ENCODE peak calls at places on chromosomes 16 and 17, in five cellular contexts. One of them, this sample, is unnamed.

GRCh38 chr17:20156196-20157077 is 147.3 kb downstream of the SPECC1 start:
- DNase-seq in mesendoderm: peak; percentile 92
- DNase-seq in mesenchymal stem cell: peak; percentile 60
- DNase-seq in IMR-90: peak; percentile 25
- DNase-seq in H9: no peak
- DNase-seq in this sample: peak; percentile 29

GRCh38 chr17:62781826-62782225 is 26.3 kb downstream of the MARCHF10 start:
- DNase-seq in IMR-90: peak; percentile 36
- DNase-seq in H9: peak; percentile 10
- DNase-seq in mesendoderm: no peak
- DNase-seq in mesenchymal stem cell: peak; percentile 38
- DNase-seq in this sample: no peak

GRCh38 chr17:80202197-80202596 is 17.9 kb downstream of the SGSH start:
- DNase-seq in H9: no peak
- DNase-seq in IMR-90: no peak
- DNase-seq in mesenchymal stem cell: no peak
- DNase-seq in mesendoderm: no peak
- DNase-seq in this sample: no peak

GRCh38 chr16:46857261-46857962 is 26.4 kb upstream of the C16orf87 start:
- DNase-seq in IMR-90: peak; percentile 82
- DNase-seq in mesenchymal stem cell: peak; percentile 76
- DNase-seq in mesendoderm: no peak
- DNase-seq in H9: no peak
- DNase-seq in this sample: no peak

GRCh38 chr16:29154100-29154499 is 169.2 kb downstream of the LAT start:
- DNase-seq in mesendoderm: no peak
- DNase-seq in IMR-90: no peak
- DNase-seq in mesenchymal stem cell: no peak
- DNase-seq in H9: no peak
- DNase-seq in this sample: no peak

GRCh38 chr16:80433617-80434016 is 107.2 kb upstream of the DYNLRB2 start:
- DNase-seq in mesenchymal stem cell: no peak
- DNase-seq in mesendoderm: no peak
- DNase-seq in IMR-90: no peak
- DNase-seq in H9: no peak
- DNase-seq in this sample: no peak

GRCh38 chr17:71631483-71631882 is 489.3 kb upstream of the SOX9 start:
- DNase-seq in IMR-90: peak; percentile 37
- DNase-seq in mesenchymal stem cell: peak; percentile 40
- DNase-seq in mesendoderm: no peak
- DNase-seq in H9: no peak
- DNase-seq in this sample: no peak

GRCh38 chr16:89037261-89038152 is 56.1 kb upstream of the ACSF3 start:
- DNase-seq in mesenchymal stem cell: peak; percentile 18
- DNase-seq in H9: peak; percentile 74
- DNase-seq in mesendoderm: peak; percentile 59
- DNase-seq in IMR-90: peak; percentile 20
- DNase-seq in this sample: peak; percentile 71

GRCh38 chr17:62792122-62792800 is 15.9 kb downstream of the MARCHF10 start:
- DNase-seq in mesendoderm: no peak
- DNase-seq in H9: no peak
- DNase-seq in mesenchymal stem cell: peak; percentile 98
- DNase-seq in IMR-90: peak; percentile 100
- DNase-seq in this sample: no peak

GRCh38 chr17:79537061-79537460 is 73.8 kb downstream of the RBFOX3 start:
- DNase-seq in IMR-90: no peak
- DNase-seq in H9: no peak
- DNase-seq in mesendoderm: no peak
- DNase-seq in mesenchymal stem cell: no peak
- DNase-seq in this sample: no peak

GRCh38 chr17:19386276-19386863 is 620 bp downstream of the MFAP4 start:
- DNase-seq in IMR-90: peak; percentile 92
- DNase-seq in H9: no peak
- DNase-seq in mesenchymal stem cell: peak; percentile 94
- DNase-seq in mesendoderm: peak; percentile 80
- DNase-seq in this sample: no peak

GRCh38 chr16:80299416-80299815 is 241.4 kb upstream of the DYNLRB2 start:
- DNase-seq in H9: no peak
- DNase-seq in IMR-90: no peak
- DNase-seq in mesenchymal stem cell: peak; percentile 2
- DNase-seq in mesendoderm: no peak
- DNase-seq in this sample: no peak

GRCh38 chr16:81873843-81874752 is 95.0 kb downstream of the PLCG2 start:
- DNase-seq in mesenchymal stem cell: peak; percentile 40
- DNase-seq in H9: peak; percentile 53
- DNase-seq in IMR-90: peak; percentile 24
- DNase-seq in mesendoderm: peak; percentile 63
- DNase-seq in this sample: peak; percentile 31

GRCh38 chr16:12276631-12277030 is 300.1 kb downstream of the SNX29 start:
- DNase-seq in mesenchymal stem cell: no peak
- DNase-seq in mesendoderm: no peak
- DNase-seq in IMR-90: no peak
- DNase-seq in H9: no peak
- DNase-seq in this sample: no peak

GRCh38 chr17:10777131-10777805 is 26.6 kb downstream of the TMEM238L start:
- DNase-seq in IMR-90: no peak
- DNase-seq in mesendoderm: no peak
- DNase-seq in mesenchymal stem cell: no peak
- DNase-seq in H9: no peak
- DNase-seq in this sample: no peak

GRCh38 chr16:25089346-25089745 is 22.2 kb upstream of the LCMT1 start:
- DNase-seq in H9: no peak
- DNase-seq in mesenchymal stem cell: no peak
- DNase-seq in mesendoderm: no peak
- DNase-seq in IMR-90: no peak
- DNase-seq in this sample: no peak

DNA sequence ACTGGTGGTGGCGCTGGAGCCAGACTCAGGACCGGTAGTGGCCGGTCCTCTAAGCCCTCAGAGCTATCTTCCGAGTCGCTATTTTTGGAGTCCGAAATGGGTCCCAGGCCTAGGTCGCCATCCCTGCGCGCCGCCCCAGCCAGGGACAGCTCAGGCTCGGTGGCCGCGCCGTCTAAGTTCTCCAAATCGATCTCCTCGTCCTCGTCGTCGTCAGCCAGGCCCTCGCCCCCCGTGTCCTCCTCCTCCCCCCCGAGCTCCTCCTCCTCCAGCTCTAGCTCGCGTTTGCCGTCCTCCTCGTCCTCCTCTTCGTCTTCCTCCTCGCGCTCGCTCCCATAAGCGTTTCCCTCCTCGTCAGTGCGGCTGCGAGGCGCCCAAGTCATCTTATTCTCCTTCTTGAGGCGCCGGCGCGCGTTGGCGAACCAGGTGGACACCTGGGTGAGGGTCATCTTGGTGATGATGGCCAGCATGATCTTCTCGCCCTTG is 1.6 kb downstream of the IRX3 start:
- DNase-seq in mesendoderm: peak; percentile 27
- DNase-seq in H9: peak; percentile 43
- DNase-seq in IMR-90: no peak
- DNase-seq in mesenchymal stem cell: no peak
- DNase-seq in this sample: no peak
- H3K4me2 ChIP-seq in mesendoderm: peak overlapping the region; percentile 1
- H3K4me2 ChIP-seq in H9: peak overlapping the region; percentile 39
- H3K4me2 ChIP-seq in IMR-90: no peak overlapping the region
- H3K4me2 ChIP-seq in mesenchymal stem cell: peak overlapping the region; percentile 74
- H3K4me2 ChIP-seq in this sample: peak overlapping the region; percentile 100

DNA sequence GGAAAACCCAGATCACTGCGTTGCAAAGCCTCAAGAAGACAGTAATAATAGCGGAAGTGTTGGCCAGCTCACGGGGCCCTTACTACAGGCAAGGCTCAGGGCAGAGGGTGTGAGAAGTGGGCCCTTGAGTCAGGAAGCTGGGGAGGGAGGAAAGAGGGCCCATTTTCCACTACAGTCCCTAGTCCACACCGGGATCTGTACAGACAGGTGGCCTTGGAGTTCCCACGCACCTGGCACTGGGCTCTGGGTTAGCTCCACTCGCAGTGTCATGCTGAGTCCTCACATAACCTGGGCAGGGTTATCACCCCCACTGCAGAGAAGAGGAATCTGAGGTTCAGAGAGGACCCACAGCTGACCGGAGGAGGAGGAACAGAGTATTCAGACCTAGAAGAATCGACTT is 16.8 kb upstream of the MTSS2 start:
- DNase-seq in IMR-90: no peak
- DNase-seq in mesendoderm: no peak
- DNase-seq in H9: no peak
- DNase-seq in mesenchymal stem cell: no peak
- DNase-seq in this sample: no peak
- H3K27ac ChIP-seq in IMR-90: peak overlapping the region; percentile 80
- H3K27ac ChIP-seq in mesendoderm: no peak overlapping the region
- H3K27ac ChIP-seq in H9: no peak overlapping the region
- H3K27ac ChIP-seq in mesenchymal stem cell: peak overlapping the region; percentile 74
- H3K27ac ChIP-seq in this sample: no peak overlapping the region

DNA sequence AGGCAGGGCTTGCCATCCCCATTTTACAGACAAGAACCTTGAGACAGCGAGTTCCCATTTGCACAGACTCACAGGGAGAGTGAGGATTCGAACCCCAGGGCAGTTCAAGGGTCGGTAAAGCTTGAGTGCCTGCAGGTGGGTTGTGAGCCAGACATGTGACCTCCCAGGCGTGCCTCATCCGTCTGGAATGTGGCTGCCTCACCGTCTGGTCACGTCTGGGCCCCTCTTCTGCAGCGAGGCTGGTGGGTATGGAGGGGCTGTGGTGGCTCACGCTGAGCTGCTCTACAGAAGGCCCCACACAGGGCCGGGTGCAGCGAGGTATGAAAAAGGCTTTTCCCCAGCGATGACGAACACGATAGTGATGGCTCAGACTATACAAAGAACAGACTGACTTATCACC is 35.8 kb upstream of the LHX1 start:
- DNase-seq in H9: peak; percentile 83
- DNase-seq in mesenchymal stem cell: peak; percentile 48
- DNase-seq in IMR-90: peak; percentile 33
- DNase-seq in mesendoderm: peak; percentile 93
- DNase-seq in this sample: no peak
- H2BK15ac ChIP-seq in H9: no peak overlapping the region
- H2BK15ac ChIP-seq in mesenchymal stem cell: no peak overlapping the region
- H2BK15ac ChIP-seq in IMR-90: no peak overlapping the region
- H2BK15ac ChIP-seq in mesendoderm: no peak overlapping the region
- H2BK15ac ChIP-seq in this sample: peak overlapping the region; percentile 22

GRCh38 chr16:55046146-55046460 is 115.4 kb downstream of the IRX5 start:
- DNase-seq in IMR-90: no peak
- DNase-seq in H9: no peak
- DNase-seq in mesendoderm: no peak
- DNase-seq in mesenchymal stem cell: no peak
- DNase-seq in this sample: no peak
- H3K4me2 ChIP-seq in IMR-90: no peak overlapping the region
- H3K4me2 ChIP-seq in H9: no peak overlapping the region
- H3K4me2 ChIP-seq in mesendoderm: no peak overlapping the region
- H3K4me2 ChIP-seq in mesenchymal stem cell: no peak overlapping the region
- H3K4me2 ChIP-seq in this sample: no peak overlapping the region

GRCh38 chr16:48538746-48539484 is 71.1 kb downstream of the N4BP1 start:
- DNase-seq in mesenchymal stem cell: no peak
- DNase-seq in mesendoderm: peak; percentile 31
- DNase-seq in H9: no peak
- DNase-seq in IMR-90: no peak
- DNase-seq in this sample: no peak

GRCh38 chr16:48535831-48536599 is 74.0 kb downstream of the N4BP1 start:
- DNase-seq in mesendoderm: no peak
- DNase-seq in IMR-90: peak; percentile 31
- DNase-seq in H9: no peak
- DNase-seq in mesenchymal stem cell: peak; percentile 73
- DNase-seq in this sample: peak; percentile 5

GRCh38 chr16:48537909-48538745 is 71.9 kb downstream of the N4BP1 start:
- DNase-seq in mesenchymal stem cell: no peak
- DNase-seq in H9: no peak
- DNase-seq in mesendoderm: no peak
- DNase-seq in IMR-90: no peak
- DNase-seq in this sample: no peak

GRCh38 chr16:48536600-48537200 is 73.3 kb downstream of the N4BP1 start:
- DNase-seq in H9: no peak
- DNase-seq in mesenchymal stem cell: no peak
- DNase-seq in IMR-90: no peak
- DNase-seq in mesendoderm: no peak
- DNase-seq in this sample: no peak

DNA sequence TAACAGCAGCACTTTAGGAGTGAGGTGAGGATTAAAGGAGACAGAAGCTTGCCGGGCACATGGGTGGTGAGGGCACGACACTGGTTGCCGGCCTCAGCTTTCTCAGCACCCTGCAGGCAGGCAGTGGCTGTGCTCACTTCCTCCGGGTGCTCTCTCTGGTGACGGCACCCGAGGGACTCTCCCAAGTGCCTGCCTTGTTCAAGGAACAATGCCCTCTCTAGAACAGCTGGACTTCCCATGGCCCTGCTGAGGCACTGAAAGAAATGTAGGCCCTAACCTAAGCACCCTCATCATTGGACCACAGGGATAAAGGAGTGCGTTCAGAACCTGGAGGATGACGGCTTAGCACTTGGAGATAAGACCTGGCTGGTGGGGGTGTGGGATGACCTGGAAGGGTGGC is 72.7 kb downstream of the N4BP1 start:
- DNase-seq in mesenchymal stem cell: no peak
- DNase-seq in H9: no peak
- DNase-seq in IMR-90: no peak
- DNase-seq in mesendoderm: no peak
- DNase-seq in this sample: no peak
- H3K27ac ChIP-seq in mesenchymal stem cell: no peak overlapping the region
- H3K27ac ChIP-seq in H9: no peak overlapping the region
- H3K27ac ChIP-seq in IMR-90: no peak overlapping the region
- H3K27ac ChIP-seq in mesendoderm: no peak overlapping the region
- H3K27ac ChIP-seq in this sample: no peak overlapping the region

DNA sequence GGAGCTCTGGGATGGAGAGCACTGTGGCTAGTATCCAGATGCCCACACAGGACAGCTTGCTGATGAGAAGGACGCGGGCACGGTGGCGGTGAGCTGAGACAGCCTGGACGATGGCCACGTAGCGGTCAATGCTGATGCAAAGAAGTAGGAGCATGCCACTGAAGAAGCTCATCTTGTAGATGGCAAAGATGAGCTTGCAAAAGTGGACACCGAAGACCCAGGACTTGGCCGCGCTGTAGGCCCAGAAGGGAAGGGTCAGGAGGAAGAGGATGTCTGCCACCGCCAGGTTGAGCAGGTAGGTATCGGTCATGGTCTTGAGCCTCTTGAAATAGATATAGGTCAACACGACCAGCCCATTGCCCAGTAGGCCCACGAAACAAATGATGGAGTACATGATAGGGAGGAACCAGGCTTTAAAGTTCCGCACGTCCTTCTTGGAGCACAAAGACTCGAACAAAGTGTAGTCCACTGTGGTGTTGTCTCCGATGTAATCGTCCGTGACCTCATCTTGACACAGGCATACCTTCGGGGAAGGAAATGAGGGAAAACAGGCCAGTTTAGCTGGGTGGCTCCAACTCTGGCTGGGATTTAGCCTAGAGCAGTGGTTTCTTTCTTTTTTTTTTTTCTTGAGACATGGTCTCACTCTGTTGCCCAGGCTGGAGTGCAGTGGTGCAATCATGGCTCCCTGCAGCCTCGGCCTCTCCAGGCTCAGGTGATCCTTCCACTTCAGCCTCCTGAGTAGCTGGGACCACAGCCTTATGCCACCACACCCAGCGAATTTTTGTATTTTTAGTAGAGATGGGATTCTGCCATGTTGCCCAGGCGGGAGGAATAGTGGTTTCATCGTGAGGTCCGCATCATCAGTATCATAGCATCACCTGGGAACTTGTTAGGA is 9.7 kb downstream of the CCR7 start:
- DNase-seq in mesenchymal stem cell: no peak
- DNase-seq in mesendoderm: no peak
- DNase-seq in H9: no peak
- DNase-seq in IMR-90: no peak
- DNase-seq in this sample: no peak
- H2BK15ac ChIP-seq in mesenchymal stem cell: peak overlapping the region; percentile 78
- H2BK15ac ChIP-seq in mesendoderm: no peak overlapping the region
- H2BK15ac ChIP-seq in H9: no peak overlapping the region
- H2BK15ac ChIP-seq in IMR-90: peak overlapping the region; percentile 73
- H2BK15ac ChIP-seq in this sample: peak overlapping the region; percentile 81